ENCODE peak calls at places on chromosomes 5 and 9, in four cellular contexts. S is A549, B is cardiac septum, Q is mesendoderm. T is an unnamed sample.

GRCh38 chr5:151499636-151500035 is 52.2 kb downstream of the SLC36A1 start:
- DNase-seq in Q (peak), S (no peak), B (no peak), T (no peak)

GRCh38 chr5:10750909-10751308 is 10.1 kb downstream of the DAP start:
- DNase-seq in B (no peak), S (no peak), Q (no peak), T (no peak)

GRCh38 chr5:56763711-56764466 is 51.5 kb upstream of the MAP3K1 start:
- DNase-seq in S (no peak), Q (peak), B (no peak), T (no peak)

GRCh38 chr9:87479801-87480201 is 17.9 kb upstream of the DAPK1 start:
- DNase-seq in B (no peak), Q (no peak), S (no peak), T (no peak)

GRCh38 chr9:130034570-130034969 is 8.4 kb downstream of the FNBP1 start:
- DNase-seq in S (no peak), B (no peak), Q (no peak), T (no peak)

GRCh38 chr5:173673295-173674170 is 57.1 kb upstream of the BOD1 start:
- DNase-seq in Q (no peak), B (no peak), S (no peak), T (no peak)

GRCh38 chr9:26945591-26945990 is 1.5 kb downstream of the PLAA start:
- DNase-seq in Q (peak), B (no peak), S (no peak), T (no peak)

GRCh38 chr9:95459867-95460626 is 56.7 kb downstream of the PTCH1 start:
- DNase-seq in B (no peak), Q (no peak), S (no peak), T (no peak)

GRCh38 chr5:31954091-31954490 is 220.0 kb downstream of the GOLPH3 start:
- DNase-seq in B (no peak), S (no peak), Q (no peak), T (no peak)

GRCh38 chr9:107735821-107736220 is 246.3 kb upstream of the KLF4 start:
- DNase-seq in S (no peak), B (no peak), Q (no peak), T (no peak)

GRCh38 chr5:124923131-124923530 is 176.7 kb upstream of the ZNF608 start:
- DNase-seq in Q (no peak), S (no peak), B (no peak), T (no peak)

GRCh38 chr9:134738869-134739659 is 97.5 kb downstream of the COL5A1 start:
- DNase-seq in B (no peak), S (peak), Q (peak), T (peak)

GRCh38 chr5:169728-170094 is 21.6 kb upstream of the LRRC14B start:
- DNase-seq in S (no peak), B (peak), Q (no peak), T (no peak)

GRCh38 chr5:181246276-181247050 is 2.8 kb upstream of the RACK1 start:
- DNase-seq in Q (peak), S (peak), B (peak), T (no peak)

GRCh38 chr9:22307013-22307711 is 139.5 kb upstream of the DMRTA1 start:
- DNase-seq in B (no peak), S (peak), Q (peak), T (no peak)

GRCh38 chr9:123929177-123929869 is 603 bp downstream of the DENND1A start:
- DNase-seq in Q (no peak), B (peak), S (no peak), T (no peak)

GRCh38 chr9:20319641-20320337 is 302.5 kb downstream of the MLLT3 start:
- DNase-seq in S (peak), Q (peak), B (no peak), T (peak)

GRCh38 chr9:77751341-77752091 is 103.4 kb upstream of the GNA14 start:
- DNase-seq in B (no peak), S (peak), Q (peak), T (peak)

GRCh38 chr9:111783857-111784256 is 10.9 kb downstream of the SHOC1 start:
- DNase-seq in S (no peak), B (no peak), Q (no peak), T (no peak)

GRCh38 chr5:7410936-7411511 is 15.1 kb downstream of the ADCY2 start:
- DNase-seq in B (no peak), S (no peak), Q (peak), T (no peak)

T was measured in T1000.